ENCODE peak calls at places on chromosomes 6 and 20, in seven cellular contexts. R, V, G, S, U, W and E are unnamed samples.

GRCh38 chr6:162871966-162872365 is 144.2 kb downstream of the PACRG start:
- DNase-seq in R (no peak), V (no peak), G (no peak), S (no peak), U (no peak), W (no peak), E (no peak)

GRCh38 chr6:34196833-34197195 is 39.9 kb upstream of the HMGA1 start:
- DNase-seq in R (no peak), V (no peak), G (no peak), S (no peak), U (no peak), W (no peak), E (no peak)

GRCh38 chr6:3294921-3295871 is 36.4 kb downstream of the PSMG4 start:
- DNase-seq in R (peak; percentile 15), V (peak; percentile 46), G (no peak), S (no peak), U (peak; percentile 61), W (peak; percentile 80), E (no peak)

GRCh38 chr20:46562373-46563169 is 12.1 kb upstream of the OCSTAMP start:
- DNase-seq in R (peak; percentile 49), V (no peak), G (peak; percentile 30), S (peak; percentile 62), U (peak; percentile 74), W (peak; percentile 94), E (peak; percentile 26)

GRCh38 chr20:22796465-22797077 is 212.2 kb upstream of the FOXA2 start:
- DNase-seq in R (no peak), V (no peak), G (no peak), S (no peak), U (no peak), W (no peak), E (no peak)

GRCh38 chr20:50216543-50217206 is 26.0 kb downstream of the CEBPB start:
- DNase-seq in R (no peak), V (no peak), G (no peak), S (no peak), U (no peak), W (peak; percentile 59), E (no peak)

GRCh38 chr6:7268362-7269310 is 44.4 kb downstream of the SSR1 start:
- DNase-seq in R (peak; percentile 19), V (no peak), G (no peak), S (no peak), U (peak; percentile 30), W (no peak), E (no peak)

GRCh38 chr20:54172532-54172855 is 1.3 kb downstream of the CYP24A1 start:
- DNase-seq in R (no peak), V (no peak), G (no peak), S (no peak), U (no peak), W (no peak), E (no peak)

GRCh38 chr6:28490191-28490890 is 25.3 kb downstream of the GPX6 start:
- DNase-seq in R (no peak), V (no peak), G (no peak), S (no peak), U (no peak), W (no peak), E (no peak)

GRCh38 chr6:22444335-22444734 is 125.0 kb upstream of the HDGFL1 start:
- DNase-seq in R (no peak), V (no peak), G (no peak), S (no peak), U (no peak), W (no peak), E (no peak)

GRCh38 chr6:125302840-125303511 is 1.2 kb upstream of the HDDC2 start:
- DNase-seq in R (no peak), V (no peak), G (peak; percentile 50), S (no peak), U (no peak), W (no peak), E (no peak)

GRCh38 chr6:54525731-54526130 is 217.5 kb downstream of the TINAG start:
- DNase-seq in R (no peak), V (no peak), G (no peak), S (no peak), U (no peak), W (no peak), E (no peak)

GRCh38 chr6:43052842-43053544 is 658 bp downstream of the CUL7 start:
- DNase-seq in R (no peak), V (no peak), G (no peak), S (peak; percentile 48), U (no peak), W (peak; percentile 77), E (no peak)

GRCh38 chr6:150050846-150051245 is 18.1 kb downstream of the ULBP3 start:
- DNase-seq in R (no peak), V (no peak), G (no peak), S (no peak), U (no peak), W (no peak), E (no peak)

GRCh38 chr20:48162621-48163020 is 377.3 kb upstream of the SULF2 start:
- DNase-seq in R (no peak), V (no peak), G (no peak), S (no peak), U (no peak), W (no peak), E (no peak)

GRCh38 chr20:10090588-10091166 is 55.9 kb downstream of the ANKEF1 start:
- DNase-seq in R (peak; percentile 37), V (peak; percentile 65), G (peak; percentile 17), S (peak; percentile 24), U (peak; percentile 52), W (peak; percentile 76), E (no peak)

GRCh38 chr20:5033566-5033965 is 32.3 kb upstream of the SLC23A2 start:
- DNase-seq in R (no peak), V (no peak), G (no peak), S (no peak), U (no peak), W (no peak), E (no peak)

GRCh38 chr20:52191436-52192295 is at the start of gene ZFP64:
- DNase-seq in R (peak; percentile 79), V (peak; percentile 90), G (peak; percentile 75), S (peak; percentile 82), U (peak; percentile 85), W (peak; percentile 87), E (peak; percentile 55)

GRCh38 chr6:76803038-76803580 is 660.2 kb downstream of the HTR1B start:
- DNase-seq in R (no peak), V (no peak), G (no peak), S (no peak), U (no peak), W (peak; percentile 74), E (no peak)

GRCh38 chr6:147142684-147143245 is 61.5 kb upstream of the STXBP5 start:
- DNase-seq in R (no peak), V (no peak), G (no peak), S (no peak), U (no peak), W (no peak), E (no peak)

GRCh38 chr6:1839315-1839714 is 229.6 kb downstream of the FOXC1 start:
- DNase-seq in R (no peak), V (no peak), G (no peak), S (no peak), U (no peak), W (no peak), E (no peak)

GRCh38 chr6:158344534-158344933 is 32.3 kb downstream of the TULP4 start:
- DNase-seq in R (no peak), V (no peak), G (no peak), S (no peak), U (no peak), W (no peak), E (no peak)
- H3K9me3 ChIP-seq in R (no peaks in the 10 kb centered on the region), V (no peaks in the 10 kb centered on the region), G (no peaks in the 10 kb centered on the region), S (no peaks in the 10 kb centered on the region), U (no peaks in the 10 kb centered on the region), W (peaks cover 92% of the 10 kb centered on the region), E (no peaks in the 10 kb centered on the region)

GRCh38 chr6:335572-335971 is 43.3 kb downstream of the DUSP22 start:
- DNase-seq in R (no peak), V (no peak), G (no peak), S (no peak), U (no peak), W (no peak), E (no peak)
- H3K9me3 ChIP-seq in R (no peaks in the 10 kb centered on the region), V (no peaks in the 10 kb centered on the region), G (no peaks in the 10 kb centered on the region), S (no peaks in the 10 kb centered on the region), U (no peaks in the 10 kb centered on the region), W (no peaks in the 10 kb centered on the region), E (no peaks in the 10 kb centered on the region)

DNA sequence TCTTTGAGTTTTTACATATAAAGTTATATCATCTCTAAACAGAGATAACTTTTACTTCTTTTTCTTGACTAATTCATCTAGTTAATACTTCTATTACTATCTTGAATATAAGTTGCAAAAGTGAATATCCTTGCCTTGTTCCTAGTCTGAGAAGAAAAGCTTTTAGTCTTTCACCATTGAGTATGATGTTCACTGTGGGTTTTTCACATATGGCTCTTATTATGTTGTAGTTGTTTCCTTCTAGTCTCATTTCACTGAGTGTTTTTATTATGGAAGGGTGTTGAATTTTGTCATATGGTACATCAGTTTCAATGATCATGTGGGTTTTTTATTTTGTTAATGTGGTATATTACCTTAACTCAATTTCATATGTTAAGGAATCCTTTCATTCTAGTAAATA is 488.3 kb downstream of the COL12A1 start:
- DNase-seq in R (no peak), V (no peak), G (no peak), S (no peak), U (no peak), W (no peak), E (no peak)
- H3K9me3 ChIP-seq in R (no peaks in the 10 kb centered on the region), V (no peaks in the 10 kb centered on the region), G (no peaks in the 10 kb centered on the region), S (no peaks in the 10 kb centered on the region), U (no peaks in the 10 kb centered on the region), W (no peaks in the 10 kb centered on the region), E (no peaks in the 10 kb centered on the region)

GRCh38 chr6:165233089-165233488 is 76.3 kb downstream of the C6orf118 start:
- DNase-seq in R (no peak), V (no peak), G (no peak), S (no peak), U (no peak), W (no peak), E (no peak)

GRCh38 chr6:165229216-165229615 is 80.2 kb downstream of the C6orf118 start:
- DNase-seq in R (no peak), V (no peak), G (no peak), S (no peak), U (no peak), W (no peak), E (no peak)

GRCh38 chr6:165232277-165232654 is 77.1 kb downstream of the C6orf118 start:
- DNase-seq in R (no peak), V (no peak), G (no peak), S (no peak), U (no peak), W (no peak), E (no peak)

GRCh38 chr6:165231177-165231576 is 78.2 kb downstream of the C6orf118 start:
- DNase-seq in R (no peak), V (no peak), G (no peak), S (no peak), U (no peak), W (no peak), E (no peak)

DNA sequence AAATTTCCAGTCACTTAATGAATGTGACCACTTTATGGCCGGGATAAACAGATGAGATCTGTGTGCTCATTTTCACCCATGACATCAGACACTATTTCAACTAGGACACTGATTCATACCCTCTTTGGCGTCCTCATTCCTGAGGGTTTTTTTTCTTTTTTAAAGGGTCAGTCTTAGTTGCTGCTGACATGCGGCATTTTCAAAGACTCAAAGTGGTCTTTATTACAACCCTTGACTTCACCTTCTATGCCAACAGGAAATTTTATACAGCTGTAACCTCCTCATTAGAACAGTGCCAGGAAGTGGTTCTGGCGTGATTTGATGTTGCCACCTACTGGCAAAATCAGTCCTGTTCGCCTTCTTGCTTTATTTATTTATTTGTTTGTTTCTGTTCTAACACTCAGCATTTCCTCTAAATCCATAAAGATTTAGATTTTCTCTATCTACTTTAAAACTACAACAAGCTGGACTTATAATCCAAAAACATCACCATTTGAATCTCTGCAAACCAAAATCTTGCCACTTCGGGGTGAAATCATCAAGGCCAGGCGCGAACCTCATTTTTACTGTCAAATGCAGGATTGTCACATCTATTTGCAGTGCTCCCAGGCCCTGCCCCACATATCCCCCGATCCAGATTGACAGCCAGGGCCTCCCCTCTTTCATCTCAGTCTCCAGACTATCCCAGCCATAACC is 77.7 kb downstream of the C6orf118 start:
- DNase-seq in R (no peak), V (no peak), G (no peak), S (no peak), U (no peak), W (peak; percentile 61), E (no peak)
- H3K9me3 ChIP-seq in R (no peaks in the 10 kb centered on the region), V (peaks cover 9% of the 10 kb centered on the region), G (no peaks in the 10 kb centered on the region), S (no peaks in the 10 kb centered on the region), U (no peaks in the 10 kb centered on the region), W (peaks cover 21% of the 10 kb centered on the region), E (peaks cover 3% of the 10 kb centered on the region)